ENCODE peak calls at places on chromosome 3, in six cellular contexts. One of them, this sample, is unnamed.

GRCh38 chr3:66588340-66588847 is 87.6 kb upstream of the LRIG1 start:
- DNase-seq in astrocyte of the spinal cord: peak
- DNase-seq in transverse colon: no peak
- DNase-seq in WTC11: no peak
- DNase-seq in RWPE1: no peak
- DNase-seq in HepG2: peak
- DNase-seq in this sample: no peak

GRCh38 chr3:148006508-148006907 is 597.3 kb downstream of the ZIC1 start:
- DNase-seq in RWPE1: no peak
- DNase-seq in WTC11: no peak
- DNase-seq in transverse colon: no peak
- DNase-seq in astrocyte of the spinal cord: peak
- DNase-seq in HepG2: no peak
- DNase-seq in this sample: no peak

GRCh38 chr3:923161-923910 is 169.5 kb upstream of the CNTN6 start:
- DNase-seq in astrocyte of the spinal cord: no peak
- DNase-seq in WTC11: no peak
- DNase-seq in RWPE1: no peak
- DNase-seq in transverse colon: no peak
- DNase-seq in HepG2: no peak
- DNase-seq in this sample: no peak

GRCh38 chr3:12401208-12401607 is 83.1 kb upstream of the TSEN2 start:
- DNase-seq in RWPE1: no peak
- DNase-seq in HepG2: no peak
- DNase-seq in transverse colon: no peak
- DNase-seq in astrocyte of the spinal cord: no peak
- DNase-seq in WTC11: no peak
- DNase-seq in this sample: no peak

GRCh38 chr3:44555753-44556152 is 760 bp downstream of the ZKSCAN7 start:
- DNase-seq in WTC11: no peak
- DNase-seq in RWPE1: no peak
- DNase-seq in HepG2: peak
- DNase-seq in astrocyte of the spinal cord: peak
- DNase-seq in transverse colon: no peak
- DNase-seq in this sample: no peak

GRCh38 chr3:69084326-69084667 is 440 bp upstream of the ARL6IP5 start:
- DNase-seq in HepG2: peak
- DNase-seq in WTC11: no peak
- DNase-seq in transverse colon: no peak
- DNase-seq in RWPE1: peak
- DNase-seq in astrocyte of the spinal cord: peak
- DNase-seq in this sample: no peak

GRCh38 chr3:152183473-152183872 is 85.3 kb upstream of the MBNL1 start:
- DNase-seq in astrocyte of the spinal cord: peak
- DNase-seq in WTC11: peak
- DNase-seq in HepG2: peak
- DNase-seq in RWPE1: no peak
- DNase-seq in transverse colon: no peak
- DNase-seq in this sample: peak

GRCh38 chr3:58491506-58492384 is at the start of gene KCTD6:
- DNase-seq in WTC11: peak
- DNase-seq in astrocyte of the spinal cord: peak
- DNase-seq in HepG2: peak
- DNase-seq in transverse colon: peak
- DNase-seq in RWPE1: peak
- DNase-seq in this sample: peak

GRCh38 chr3:55014081-55014480 is 86.2 kb upstream of the LRTM1 start:
- DNase-seq in astrocyte of the spinal cord: peak
- DNase-seq in WTC11: no peak
- DNase-seq in HepG2: no peak
- DNase-seq in RWPE1: no peak
- DNase-seq in transverse colon: no peak
- DNase-seq in this sample: no peak

GRCh38 chr3:116741462-116741861 is 31.9 kb downstream of the TUSC7 start:
- DNase-seq in transverse colon: no peak
- DNase-seq in HepG2: no peak
- DNase-seq in WTC11: peak
- DNase-seq in astrocyte of the spinal cord: no peak
- DNase-seq in RWPE1: no peak
- DNase-seq in this sample: no peak

GRCh38 chr3:194305356-194306108 is 45.6 kb downstream of the CPN2 start:
- DNase-seq in HepG2: no peak
- DNase-seq in transverse colon: no peak
- DNase-seq in astrocyte of the spinal cord: no peak
- DNase-seq in RWPE1: no peak
- DNase-seq in WTC11: no peak
- DNase-seq in this sample: no peak

GRCh38 chr3:95289295-95289694 is 1226.4 kb downstream of the NSUN3 start:
- DNase-seq in astrocyte of the spinal cord: peak
- DNase-seq in HepG2: no peak
- DNase-seq in WTC11: no peak
- DNase-seq in RWPE1: no peak
- DNase-seq in transverse colon: no peak
- DNase-seq in this sample: no peak

GRCh38 chr3:16243706-16244490 is 20.8 kb downstream of the DPH3 start:
- DNase-seq in WTC11: no peak
- DNase-seq in transverse colon: no peak
- DNase-seq in astrocyte of the spinal cord: peak
- DNase-seq in HepG2: no peak
- DNase-seq in RWPE1: no peak
- DNase-seq in this sample: no peak

DNA sequence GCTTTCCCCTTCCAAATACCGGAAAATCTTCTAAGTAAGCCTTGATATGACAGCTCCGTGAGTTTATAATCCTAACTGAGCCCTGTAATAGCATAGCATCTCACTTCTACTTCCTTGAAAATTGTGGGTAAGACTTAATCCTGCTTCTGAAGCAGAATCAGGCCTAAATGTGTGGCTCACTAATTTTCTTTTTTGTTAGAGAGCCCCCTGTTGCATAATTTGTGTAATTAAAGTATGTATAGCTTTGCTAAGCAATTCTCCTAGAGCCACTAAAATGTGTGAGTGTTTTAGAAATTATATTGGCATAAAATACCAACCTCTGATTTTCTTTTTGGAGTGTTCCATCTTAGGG is 304.4 kb downstream of the FGF12 start:
- DNase-seq in RWPE1: no peak
- DNase-seq in HepG2: no peak
- DNase-seq in transverse colon: no peak
- DNase-seq in astrocyte of the spinal cord: peak
- DNase-seq in WTC11: no peak
- DNase-seq in this sample: no peak
- TF ChIP-seq CTCF in RWPE1: peak
- TF ChIP-seq CTCF in HepG2: peak
- TF ChIP-seq CTCF in transverse colon: no peak
- TF ChIP-seq CTCF in astrocyte of the spinal cord: peak
- TF ChIP-seq CTCF in WTC11: peak
- TF ChIP-seq CTCF in this sample: no peak

GRCh38 chr3:139202226-139202958 is 141.4 kb upstream of the MRPS22 start:
- DNase-seq in astrocyte of the spinal cord: no peak
- DNase-seq in HepG2: peak
- DNase-seq in transverse colon: peak
- DNase-seq in WTC11: peak
- DNase-seq in RWPE1: peak
- DNase-seq in this sample: peak
- TF ChIP-seq CTCF in astrocyte of the spinal cord: no peak
- TF ChIP-seq CTCF in HepG2: peak
- TF ChIP-seq CTCF in transverse colon: peak
- TF ChIP-seq CTCF in WTC11: no peak
- TF ChIP-seq CTCF in RWPE1: no peak
- TF ChIP-seq CTCF in this sample: no peak

DNA sequence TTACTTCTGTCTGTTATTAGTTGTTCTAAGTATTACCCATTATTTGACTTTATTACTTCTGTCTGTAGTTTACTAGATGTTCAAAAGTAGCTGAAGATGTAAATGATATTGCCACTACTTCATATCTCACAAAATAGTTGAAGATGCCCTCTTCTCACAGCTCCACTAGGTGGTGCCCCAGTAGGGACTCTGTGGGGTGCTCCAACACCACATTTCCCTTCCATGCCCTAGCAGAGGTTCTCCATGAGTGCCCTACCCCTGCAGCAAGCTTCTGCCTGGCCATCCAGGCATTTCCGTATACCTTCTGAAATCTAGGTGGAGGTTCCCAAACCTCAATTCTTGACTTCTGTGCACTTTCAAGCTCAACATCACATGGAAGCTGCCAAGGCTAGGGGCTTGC is 80.8 kb downstream of the KCNH8 start:
- DNase-seq in RWPE1: no peak
- DNase-seq in HepG2: no peak
- DNase-seq in WTC11: peak
- DNase-seq in astrocyte of the spinal cord: no peak
- DNase-seq in transverse colon: no peak
- DNase-seq in this sample: no peak
- TF ChIP-seq CTCF in RWPE1: no peak
- TF ChIP-seq CTCF in HepG2: peak
- TF ChIP-seq CTCF in WTC11: no peak
- TF ChIP-seq CTCF in astrocyte of the spinal cord: no peak
- TF ChIP-seq CTCF in transverse colon: no peak
- TF ChIP-seq CTCF in this sample: no peak

GRCh38 chr3:9731206-9732079 is at the start of gene BRPF1:
- DNase-seq in WTC11: peak
- DNase-seq in RWPE1: peak
- DNase-seq in astrocyte of the spinal cord: peak
- DNase-seq in transverse colon: peak
- DNase-seq in HepG2: peak
- DNase-seq in this sample: peak
- TF ChIP-seq CTCF in WTC11: no peak
- TF ChIP-seq CTCF in RWPE1: no peak
- TF ChIP-seq CTCF in astrocyte of the spinal cord: peak
- TF ChIP-seq CTCF in transverse colon: peak
- TF ChIP-seq CTCF in HepG2: peak
- TF ChIP-seq CTCF in this sample: no peak